ENCODE peak calls at places on chromosomes 1 and 21, in seven cellular contexts. Z is breast epithelium, X is HCT116, M is K562, W is upper lobe of left lung, S is stomach, F is Panc1. D is an unnamed sample. For H3K4me1, the result is how much of the 10 kb centered on the place peaks cover.

GRCh38 chr1:1614204-1614953 is 921 bp upstream of the MIB2 start:
- DNase-seq in Z (no peak), X (no peak), M (peak), W (peak), S (peak), F (no peak), D (no peak)

GRCh38 chr21:42513151-42513984 is at the start of gene SLC37A1:
- DNase-seq in Z (no peak), X (no peak), M (peak), W (no peak), S (peak), F (no peak), D (peak)

GRCh38 chr1:228312091-228312764 is 94.4 kb downstream of the TRIM11 start:
- DNase-seq in Z (no peak), X (no peak), M (no peak), W (no peak), S (no peak), F (no peak), D (no peak)

GRCh38 chr1:155834296-155834926 is 22.6 kb downstream of the GON4L start:
- DNase-seq in Z (no peak), X (no peak), M (peak), W (no peak), S (no peak), F (no peak), D (no peak)

GRCh38 chr21:43608664-43609063 is 50.6 kb downstream of the HSF2BP start:
- DNase-seq in Z (no peak), X (no peak), M (no peak), W (no peak), S (no peak), F (no peak), D (no peak)

GRCh38 chr1:93200086-93200620 is 19.6 kb downstream of the CCDC18 start:
- DNase-seq in Z (no peak), X (no peak), M (no peak), W (no peak), S (no peak), F (no peak), D (no peak)

GRCh38 chr1:43858324-43858723 is 75.3 kb upstream of the ARTN start:
- DNase-seq in Z (peak), X (no peak), M (no peak), W (peak), S (peak), F (no peak), D (no peak)

GRCh38 chr1:64425521-64425920 is 44.4 kb upstream of the CACHD1 start:
- DNase-seq in Z (no peak), X (no peak), M (no peak), W (no peak), S (no peak), F (no peak), D (no peak)

GRCh38 chr1:66331641-66332523 is 202.1 kb upstream of the SGIP1 start:
- DNase-seq in Z (peak), X (no peak), M (no peak), W (peak), S (peak), F (no peak), D (no peak)

GRCh38 chr1:240491156-240491555 is 120.8 kb downstream of the GREM2 start:
- DNase-seq in Z (no peak), X (no peak), M (no peak), W (no peak), S (no peak), F (no peak), D (no peak)

DNA sequence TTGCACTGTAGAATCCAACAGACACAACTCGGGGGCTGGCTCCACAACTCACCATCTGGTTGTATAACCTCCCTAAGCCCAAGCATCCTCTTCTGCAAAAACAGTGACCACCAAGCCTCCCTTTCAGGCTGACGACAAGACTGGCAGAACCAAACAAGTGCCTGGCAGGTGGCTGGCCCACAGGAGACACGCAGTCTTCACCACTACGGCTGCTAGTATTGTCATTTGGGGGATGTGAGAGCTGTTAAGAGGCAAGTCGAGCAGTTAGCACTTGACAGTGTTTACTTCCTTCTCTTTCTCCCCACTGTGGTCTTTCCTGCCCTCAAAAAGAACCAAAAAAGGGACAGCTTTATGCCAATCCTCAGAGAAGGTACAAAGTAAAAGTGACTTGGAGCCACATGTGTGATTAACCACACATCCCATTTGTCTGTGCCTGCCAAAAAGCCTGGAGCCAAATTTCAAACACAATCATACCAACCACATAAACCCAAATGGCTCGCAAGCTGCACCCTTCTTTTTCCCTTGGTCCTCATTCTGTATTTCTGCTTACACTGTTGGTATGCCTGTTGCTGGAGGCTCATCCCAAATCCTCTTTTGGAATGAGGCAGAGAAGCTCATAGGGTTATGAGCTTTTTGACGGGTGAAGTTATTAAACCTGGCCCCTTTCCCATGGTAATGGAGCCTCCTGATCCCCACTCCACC is 94.1 kb downstream of the TGFBR3 start:
- DNase-seq in Z (no peak), X (no peak), M (no peak), W (no peak), S (no peak), F (no peak), D (peak)
- H3K4me1 ChIP-seq in Z (under half), X (under half), M (under half), W (half or more), S (half or more), F (under half), D (half or more)

DNA sequence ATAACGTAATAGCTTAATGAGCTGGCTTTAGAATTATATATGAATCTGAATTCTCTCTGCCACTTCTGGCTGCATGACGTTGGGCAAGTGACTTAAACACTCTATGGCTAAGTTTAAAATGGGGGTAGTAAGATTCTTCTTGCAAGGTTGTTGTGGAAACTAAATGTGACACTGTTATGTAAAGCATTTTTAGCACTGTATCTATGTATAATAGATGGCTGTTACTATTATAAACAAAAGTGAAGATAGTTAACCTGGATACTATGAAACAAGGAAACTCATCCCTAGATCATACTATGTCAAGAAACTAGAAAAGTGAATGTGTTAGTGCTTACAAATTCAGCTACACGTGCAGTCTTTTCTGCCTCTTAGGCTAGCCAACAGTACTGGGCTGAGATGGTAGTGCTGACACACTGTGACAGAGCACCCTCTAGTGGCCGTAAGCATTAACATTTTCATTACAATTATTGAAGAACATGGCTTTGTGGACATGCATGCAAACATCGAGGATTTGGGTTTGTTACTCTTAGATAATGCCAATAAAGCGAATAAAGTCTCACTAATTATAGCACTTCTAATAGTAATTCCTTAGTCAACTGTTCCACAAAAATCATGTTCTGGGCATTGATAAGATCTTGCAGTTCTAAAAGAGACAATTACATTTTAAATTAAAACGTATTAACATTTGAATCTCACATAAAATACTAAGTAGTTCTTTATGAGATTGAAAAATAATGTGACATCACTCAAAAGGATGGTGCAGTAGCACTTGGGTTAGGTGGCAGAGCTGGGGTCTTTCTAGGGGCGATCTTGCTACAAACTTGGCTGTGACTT is 47.3 kb downstream of the MYSM1 start:
- DNase-seq in Z (peak), X (peak), M (peak), W (peak), S (peak), F (peak), D (no peak)
- TF ChIP-seq POLR2AphosphoS5 in Z (peak), X (no peak), M (peak), W (no peak), S (peak), F (no peak), D (peak)

DNA sequence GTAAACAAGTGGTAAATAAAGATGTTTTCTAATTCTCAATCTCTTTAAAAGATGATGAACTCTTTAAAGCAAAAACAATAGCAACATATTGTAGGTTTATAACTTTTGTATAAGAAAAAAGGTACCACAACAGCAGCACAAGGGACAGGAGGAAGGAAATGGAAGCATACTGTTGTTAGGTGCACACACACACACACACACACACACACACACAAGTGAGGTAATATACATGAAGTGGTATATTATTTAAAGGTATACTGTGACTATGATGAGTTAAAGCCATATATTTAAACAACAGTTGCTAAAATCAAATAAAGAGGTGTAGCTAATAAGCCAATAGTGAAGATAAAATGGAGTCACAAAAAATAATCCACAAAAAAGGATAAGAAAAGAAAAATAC is 20.0 kb downstream of the PPP1R15B start:
- DNase-seq in Z (no peak), X (no peak), M (no peak), W (no peak), S (no peak), F (no peak), D (no peak)
- H3K4me1 ChIP-seq in Z (under half), X (under half), M (under half), W (under half), S (under half), F (under half), D (under half)

DNA sequence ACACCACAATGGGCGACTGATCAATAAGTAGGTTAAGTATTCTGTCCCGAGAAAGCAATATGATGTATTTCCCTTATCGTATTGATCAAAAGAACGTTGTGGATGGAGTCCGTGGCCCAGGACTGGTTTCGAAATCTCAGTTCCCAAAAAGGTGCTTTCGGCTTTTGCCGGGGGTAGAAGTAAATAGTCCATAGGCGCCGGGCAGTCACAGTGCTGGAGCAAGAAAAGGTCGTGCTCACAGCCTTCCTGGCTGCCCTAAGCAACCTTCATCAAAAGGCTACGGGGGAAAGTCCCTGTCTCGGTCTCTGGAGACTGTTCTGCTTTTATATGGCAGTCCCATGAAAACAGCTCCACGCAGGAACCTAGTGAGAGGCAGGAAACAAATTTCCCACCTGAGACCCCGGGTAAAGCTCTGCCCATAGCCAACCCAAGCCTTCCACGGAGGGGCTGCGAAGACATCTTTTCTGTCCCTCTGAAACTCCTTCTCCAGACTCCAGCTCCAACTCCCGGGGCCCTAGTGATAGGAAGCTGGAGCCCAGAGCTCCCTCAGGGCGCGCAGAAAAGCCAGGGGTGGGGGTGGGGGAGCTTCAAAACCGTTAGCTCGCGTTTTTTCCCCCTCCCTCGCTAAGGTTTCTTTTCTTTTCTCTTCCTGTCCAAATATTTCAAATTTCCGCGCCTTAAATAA is 7.0 kb downstream of the CDKN2C start:
- DNase-seq in Z (no peak), X (no peak), M (peak), W (peak), S (no peak), F (no peak), D (no peak)
- TF ChIP-seq POLR2AphosphoS5 in Z (no peak), X (no peak), M (peak), W (no peak), S (no peak), F (peak), D (no peak)

DNA sequence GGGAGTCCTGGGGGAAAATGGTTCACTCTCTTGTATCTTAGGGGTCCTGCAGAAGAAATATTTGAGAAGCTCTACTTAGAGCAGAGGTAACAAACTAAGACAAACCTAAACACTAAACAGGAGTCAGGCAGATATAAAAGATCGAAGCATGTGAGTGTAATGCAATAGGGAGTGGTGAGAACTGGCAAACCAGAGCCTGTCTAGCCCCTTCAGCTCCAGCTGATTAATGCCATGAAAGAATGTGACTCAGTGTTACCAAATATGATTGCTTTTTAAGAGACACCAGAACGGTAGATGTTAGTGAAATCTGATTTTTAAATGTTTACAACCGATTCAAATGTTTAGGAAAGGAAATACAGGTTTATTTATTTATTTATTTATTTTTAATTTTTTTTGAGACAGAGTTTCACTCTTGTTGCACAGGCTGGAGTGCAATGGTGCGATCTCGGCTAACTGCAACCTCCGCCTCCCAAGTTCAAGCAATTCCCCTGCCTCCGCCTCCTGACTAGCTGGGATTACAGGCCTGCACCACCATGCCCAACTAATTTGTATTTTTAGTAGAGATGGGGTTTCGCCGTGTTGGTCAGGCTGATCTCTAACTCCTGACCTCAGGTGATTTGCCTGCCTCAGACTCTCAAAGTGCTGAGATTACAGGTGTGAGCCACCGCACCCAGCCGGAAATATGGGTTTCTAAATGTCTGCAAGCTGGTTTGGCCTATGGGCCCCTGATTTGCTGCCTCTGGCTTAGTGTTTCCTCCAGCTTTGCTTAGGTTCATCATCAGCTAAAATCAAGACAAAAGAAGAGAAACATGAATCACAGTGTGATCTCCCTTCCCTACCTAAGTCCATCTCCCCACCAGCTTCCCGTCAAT is 12.2 kb downstream of the TXNIP start:
- DNase-seq in Z (no peak), X (no peak), M (no peak), W (no peak), S (peak), F (no peak), D (no peak)
- H3K4me1 ChIP-seq in Z (under half), X (under half), M (half or more), W (half or more), S (half or more), F (under half), D (half or more)